ENCODE peak calls at places on chromosome 12, in eight cellular contexts. W is thoracic aorta; H is HCT116; L is right lobe of liver; I is fibroblast of lung; D is left ventricle myocardium inferior; F is CD4-positive, CD25-positive, alpha-beta regulatory T cell; Z is T-helper 17 cell. K is an unnamed sample.

GRCh38 chr12:107165581-107165980 is 72.2 kb upstream of the CRY1 start:
- DNase-seq in W (no peak), H (no peak), L (no peak), I (no peak), D (no peak), F (no peak), Z (no peak), K (no peak)

GRCh38 chr12:3453947-3454675 is 36.9 kb upstream of the PRMT8 start:
- DNase-seq in W (no peak), H (peak; percentile 70), L (no peak), I (peak; percentile 84), D (no peak), F (no peak), Z (no peak), K (no peak)

GRCh38 chr12:8953773-8954402 is 4.4 kb upstream of the M6PR start:
- DNase-seq in W (no peak), H (no peak), L (no peak), I (no peak), D (no peak), F (peak; percentile 76), Z (peak; percentile 40), K (peak; percentile 74)

GRCh38 chr12:132488127-132489077 is 1.5 kb upstream of the FBRSL1 start:
- DNase-seq in W (no peak), H (no peak), L (peak; percentile 55), I (no peak), D (peak; percentile 61), F (peak; percentile 46), Z (no peak), K (peak; percentile 47)

GRCh38 chr12:121400332-121401139 is 618 bp downstream of the RNF34 start:
- DNase-seq in W (no peak), H (peak; percentile 22), L (no peak), I (peak; percentile 51), D (peak; percentile 25), F (peak; percentile 65), Z (no peak), K (peak; percentile 62)

GRCh38 chr12:107145397-107145796 is 52.0 kb upstream of the CRY1 start:
- DNase-seq in W (no peak), H (no peak), L (no peak), I (peak; percentile 66), D (no peak), F (no peak), Z (no peak), K (no peak)

GRCh38 chr12:57603758-57604453 is 718 bp upstream of the DTX3 start:
- DNase-seq in W (peak; percentile 43), H (no peak), L (no peak), I (peak; percentile 78), D (peak; percentile 54), F (no peak), Z (no peak), K (no peak)

GRCh38 chr12:68303850-68304249 is 28.3 kb downstream of the MDM1 start:
- DNase-seq in W (no peak), H (no peak), L (no peak), I (no peak), D (no peak), F (no peak), Z (no peak), K (no peak)

GRCh38 chr12:2960996-2961616 is 1.9 kb downstream of the TEAD4 start:
- DNase-seq in W (no peak), H (no peak), L (no peak), I (peak; percentile 23), D (no peak), F (no peak), Z (no peak), K (no peak)

GRCh38 chr12:34342048-34342447 is 319.8 kb downstream of the ALG10 start:
- DNase-seq in W (no peak), H (no peak), L (no peak), I (no peak), D (no peak), F (no peak), Z (no peak), K (no peak)
- H3K9me3 ChIP-seq in W (no peaks in the 10 kb centered on the region), H (no peaks in the 10 kb centered on the region), L (no peaks in the 10 kb centered on the region), I (no peaks in the 10 kb centered on the region), D (peaks cover 3% of the 10 kb centered on the region), F (peaks cover 49% of the 10 kb centered on the region), Z (no peaks in the 10 kb centered on the region), K (no peaks in the 10 kb centered on the region)

GRCh38 chr12:126627596-126627995 is 1562.4 kb downstream of the AACS start:
- DNase-seq in W (no peak), H (no peak), L (no peak), I (no peak), D (no peak), F (no peak), Z (no peak), K (no peak)
- H3K9me3 ChIP-seq in W (no peaks in the 10 kb centered on the region), H (peaks cover 7% of the 10 kb centered on the region), L (no peaks in the 10 kb centered on the region), I (no peaks in the 10 kb centered on the region), D (no peaks in the 10 kb centered on the region), F (no peaks in the 10 kb centered on the region), Z (no peaks in the 10 kb centered on the region), K (no peaks in the 10 kb centered on the region)

GRCh38 chr12:126763359-126763758 is 1503.6 kb upstream of the TMEM132C start:
- DNase-seq in W (no peak), H (no peak), L (no peak), I (no peak), D (no peak), F (no peak), Z (no peak), K (no peak)
- H3K9me3 ChIP-seq in W (peaks cover 15% of the 10 kb centered on the region), H (peaks cover 13% of the 10 kb centered on the region), L (no peaks in the 10 kb centered on the region), I (no peaks in the 10 kb centered on the region), D (peaks cover 66% of the 10 kb centered on the region), F (peaks cover 38% of the 10 kb centered on the region), Z (peaks cover 5% of the 10 kb centered on the region), K (peaks cover 15% of the 10 kb centered on the region)

GRCh38 chr12:130571734-130572133 is 144.4 kb downstream of the RIMBP2 start:
- DNase-seq in W (no peak), H (no peak), L (no peak), I (no peak), D (no peak), F (no peak), Z (no peak), K (no peak)
- H3K9me3 ChIP-seq in W (no peaks in the 10 kb centered on the region), H (no peaks in the 10 kb centered on the region), L (no peaks in the 10 kb centered on the region), I (no peaks in the 10 kb centered on the region), D (peaks cover 3% of the 10 kb centered on the region), F (no peaks in the 10 kb centered on the region), Z (no peaks in the 10 kb centered on the region), K (no peaks in the 10 kb centered on the region)

DNA sequence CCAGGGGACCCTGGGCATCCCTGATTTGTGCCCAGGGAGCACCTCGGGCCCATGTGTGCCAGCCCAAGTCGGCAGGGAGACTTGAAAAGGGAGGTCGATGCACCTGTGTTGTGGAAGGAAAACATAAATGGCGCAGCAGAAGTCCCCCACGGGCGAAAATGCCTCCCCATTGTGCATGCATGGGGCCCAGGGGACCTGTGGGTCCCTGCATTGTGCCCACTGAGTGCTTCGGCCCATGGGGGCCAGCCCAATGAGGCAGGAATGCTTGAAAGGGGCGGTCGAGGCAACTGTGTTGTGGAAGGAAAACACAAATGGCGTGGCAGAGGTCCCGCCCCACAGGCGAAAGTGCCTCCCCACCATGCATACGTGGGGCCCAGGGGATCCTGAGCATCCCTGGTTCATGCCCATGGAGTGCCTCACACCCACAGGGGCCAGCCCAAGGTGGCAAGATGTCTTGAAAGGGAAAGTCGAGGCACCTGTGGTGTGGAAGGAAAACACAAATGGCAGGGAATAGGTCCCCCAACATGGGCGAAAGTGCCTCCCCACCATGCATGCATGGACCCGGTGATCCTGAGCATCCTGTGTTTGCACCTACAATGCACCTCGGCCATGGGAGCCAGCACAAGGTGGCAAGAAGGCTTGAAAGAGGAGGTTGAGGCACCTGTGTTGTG is 368.0 kb downstream of the ALG10 start:
- DNase-seq in W (no peak), H (no peak), L (no peak), I (no peak), D (no peak), F (no peak), Z (no peak), K (no peak)
- H3K9me3 ChIP-seq in W (peaks cover 5% of the 10 kb centered on the region), H (no peaks in the 10 kb centered on the region), L (no peaks in the 10 kb centered on the region), I (no peaks in the 10 kb centered on the region), D (peaks cover 59% of the 10 kb centered on the region), F (peaks cover 95% of the 10 kb centered on the region), Z (no peaks in the 10 kb centered on the region), K (no peaks in the 10 kb centered on the region)

GRCh38 chr12:34376133-34376799 is 354.0 kb downstream of the ALG10 start:
- DNase-seq in W (no peak), H (no peak), L (no peak), I (no peak), D (no peak), F (no peak), Z (no peak), K (no peak)
- H3K9me3 ChIP-seq in W (peaks cover 4% of the 10 kb centered on the region), H (no peaks in the 10 kb centered on the region), L (no peaks in the 10 kb centered on the region), I (no peaks in the 10 kb centered on the region), D (peaks cover 95% of the 10 kb centered on the region), F (peaks cover 89% of the 10 kb centered on the region), Z (no peaks in the 10 kb centered on the region), K (peaks cover 91% of the 10 kb centered on the region)

GRCh38 chr12:69758105-69758504 is 19.4 kb downstream of the RAB3IP start:
- DNase-seq in W (no peak), H (no peak), L (no peak), I (no peak), D (no peak), F (no peak), Z (no peak), K (no peak)
- H3K9me3 ChIP-seq in W (peaks cover under 1% of the 10 kb centered on the region), H (no peaks in the 10 kb centered on the region), L (no peaks in the 10 kb centered on the region), I (no peaks in the 10 kb centered on the region), D (peaks cover 29% of the 10 kb centered on the region), F (peaks cover 5% of the 10 kb centered on the region), Z (no peaks in the 10 kb centered on the region), K (no peaks in the 10 kb centered on the region)

GRCh38 chr12:131441638-131442336 is 269.1 kb upstream of the SFSWAP start:
- DNase-seq in W (no peak), H (no peak), L (no peak), I (no peak), D (no peak), F (no peak), Z (no peak), K (no peak)
- H3K9me3 ChIP-seq in W (no peaks in the 10 kb centered on the region), H (no peaks in the 10 kb centered on the region), L (no peaks in the 10 kb centered on the region), I (no peaks in the 10 kb centered on the region), D (no peaks in the 10 kb centered on the region), F (no peaks in the 10 kb centered on the region), Z (no peaks in the 10 kb centered on the region), K (no peaks in the 10 kb centered on the region)

K was measured in naive thymus-derived CD4-positive, alpha-beta T cell.